ENCODE peak calls at places on chromosomes 12 and 14, in five cellular contexts. G, Z, Q, N and Y are unnamed samples. For H3K4me1, the result is how much of the 10 kb centered on the place peaks cover.

GRCh38 chr12:57611116-57611809 is at the start of gene ARHGEF25:
- DNase-seq in G (peak), N (no peak), Q (peak), Z (peak), Y (peak)

GRCh38 chr12:98352218-98352811 is 163.1 kb upstream of the TMPO start:
- DNase-seq in Z (no peak), G (no peak), Q (no peak), N (no peak), Y (no peak)

GRCh38 chr12:29732211-29732992 is 51.3 kb downstream of the TMTC1 start:
- DNase-seq in N (no peak), Q (no peak), G (no peak), Z (no peak), Y (no peak)

GRCh38 chr14:26855051-26855753 is 257.4 kb upstream of the NOVA1 start:
- DNase-seq in Q (no peak), G (no peak), Z (no peak), N (no peak), Y (no peak)

GRCh38 chr14:103133213-103134140 is 10.2 kb downstream of the TNFAIP2 start:
- DNase-seq in G (no peak), Q (no peak), Z (no peak), N (no peak), Y (no peak)

GRCh38 chr14:60508363-60508706 is 611 bp upstream of the SIX6 start:
- DNase-seq in N (no peak), Z (no peak), Q (no peak), G (no peak), Y (no peak)

GRCh38 chr14:79278798-79279644 is 932.3 kb downstream of the DIO2 start:
- DNase-seq in N (peak), Z (peak), Q (peak), G (peak), Y (peak)

GRCh38 chr14:99418217-99418616 is 62.4 kb downstream of the SETD3 start:
- DNase-seq in N (no peak), Q (no peak), G (no peak), Z (no peak), Y (no peak)

GRCh38 chr14:65560340-65561027 is 148.0 kb downstream of the FUT8 start:
- DNase-seq in Z (no peak), G (no peak), Q (no peak), N (no peak), Y (no peak)

GRCh38 chr14:69625299-69626131 is 14.1 kb downstream of the SUSD6 start:
- DNase-seq in G (peak), N (peak), Q (no peak), Z (no peak), Y (peak)

GRCh38 chr14:103624860-103625259 is 4.2 kb upstream of the KLC1 start:
- DNase-seq in G (peak), Q (peak), N (peak), Z (peak), Y (peak)

GRCh38 chr12:54840293-54840692 is 14.0 kb upstream of the MUCL1 start:
- DNase-seq in Z (no peak), G (no peak), Q (no peak), N (no peak), Y (no peak)

GRCh38 chr14:105865266-105865903 is 339.0 kb downstream of the TMEM121 start:
- DNase-seq in Q (no peak), Z (peak), N (no peak), G (no peak), Y (peak)

GRCh38 chr14:36556811-36557433 is 25.5 kb downstream of the NKX2-8 start:
- DNase-seq in N (no peak), Q (peak), Z (no peak), G (no peak), Y (no peak)

GRCh38 chr12:103626498-103626897 is 39.4 kb downstream of the STAB2 start:
- DNase-seq in G (no peak), Q (peak), Z (peak), N (no peak), Y (peak)

GRCh38 chr14:100103261-100104005 is 38.2 kb downstream of the EVL start:
- DNase-seq in G (no peak), Z (no peak), N (no peak), Q (no peak), Y (no peak)

GRCh38 chr12:3241621-3242020 is 164.4 kb downstream of the TSPAN9 start:
- DNase-seq in G (no peak), Q (no peak), N (no peak), Z (no peak), Y (no peak)

GRCh38 chr12:119857036-119857435 is 20.1 kb downstream of the CIT start:
- DNase-seq in N (no peak), G (no peak), Z (no peak), Q (no peak), Y (no peak)

GRCh38 chr14:26281280-26281998 is 316.4 kb downstream of the NOVA1 start:
- DNase-seq in N (no peak), Q (no peak), G (no peak), Z (no peak), Y (no peak)

GRCh38 chr14:76696361-76696760 is 64.9 kb upstream of the VASH1 start:
- DNase-seq in Q (no peak), Z (no peak), N (no peak), G (no peak), Y (no peak)

GRCh38 chr14:58637040-58637390 is 747 bp upstream of the DACT1 start:
- DNase-seq in Z (no peak), N (no peak), Q (peak), G (peak), Y (peak)

GRCh38 chr12:103727638-103728037 is 113.4 kb downstream of the NT5DC3 start:
- DNase-seq in Z (no peak), N (no peak), Q (no peak), G (no peak), Y (no peak)

GRCh38 chr12:1594045-1594294 is 411 bp downstream of the FBXL14 start:
- DNase-seq in Z (no peak), N (peak), Q (peak), G (peak), Y (no peak)

GRCh38 chr14:72962829-72963312 is 36.6 kb downstream of the DCAF4 start:
- DNase-seq in Q (peak), G (peak), N (no peak), Z (no peak), Y (no peak)

GRCh38 chr12:116404913-116405611 is 127.6 kb upstream of the MED13L start:
- DNase-seq in G (peak), Z (no peak), Q (no peak), N (no peak), Y (no peak)

GRCh38 chr12:130489293-130489692 is 151.6 kb downstream of the PIWIL1 start:
- DNase-seq in G (no peak), Q (no peak), Z (no peak), N (no peak), Y (no peak)

GRCh38 chr12:98403936-98404335 is 111.5 kb upstream of the TMPO start:
- DNase-seq in G (no peak), Z (no peak), N (no peak), Q (no peak), Y (no peak)

DNA sequence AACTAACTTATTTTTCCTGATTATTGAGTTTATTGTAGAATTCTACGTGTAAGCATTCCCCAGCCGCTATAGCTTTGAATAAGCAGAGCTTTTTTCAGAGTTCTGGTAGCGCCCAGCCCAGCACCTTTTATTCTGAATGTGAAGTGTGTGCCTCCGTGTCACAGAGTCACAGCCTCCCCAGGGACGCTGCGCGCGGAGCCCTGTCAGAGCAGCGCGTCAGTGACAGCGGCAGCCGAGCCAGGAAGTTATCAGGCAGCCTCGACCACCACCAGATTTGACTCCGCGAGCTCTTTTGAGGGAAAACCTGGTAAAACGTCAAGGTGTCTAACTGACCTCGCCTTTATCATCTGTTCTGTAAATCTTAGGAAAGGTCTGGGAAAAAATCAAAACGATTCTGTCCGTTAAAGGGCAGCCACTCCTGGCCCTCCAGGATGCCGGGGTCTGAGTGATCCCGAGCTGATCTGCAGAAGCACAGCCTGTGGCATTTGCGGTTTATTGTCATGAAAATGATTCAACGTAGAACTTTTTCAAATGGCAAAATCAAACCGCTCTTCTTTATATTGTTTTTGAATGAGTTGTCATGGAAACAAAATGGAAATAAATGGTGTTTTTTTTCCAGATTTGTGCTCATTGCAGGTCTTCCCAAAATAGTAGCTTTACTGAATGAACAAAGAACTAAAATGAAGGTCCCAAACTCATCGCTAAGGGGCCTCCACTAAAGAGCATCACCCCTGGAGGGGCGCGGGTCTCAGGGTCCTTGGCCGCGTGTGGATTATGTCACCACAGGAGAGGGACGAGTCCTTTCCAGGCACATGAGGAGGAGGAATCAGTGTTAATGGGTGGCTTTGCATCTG is 43.1 kb upstream of the MMP17 start:
- DNase-seq in N (no peak), Z (no peak), Q (no peak), G (no peak), Y (no peak)
- H3K4me3 ChIP-seq in N (no peak), Z (no peak), Q (no peak), G (no peak), Y (no peak)

DNA sequence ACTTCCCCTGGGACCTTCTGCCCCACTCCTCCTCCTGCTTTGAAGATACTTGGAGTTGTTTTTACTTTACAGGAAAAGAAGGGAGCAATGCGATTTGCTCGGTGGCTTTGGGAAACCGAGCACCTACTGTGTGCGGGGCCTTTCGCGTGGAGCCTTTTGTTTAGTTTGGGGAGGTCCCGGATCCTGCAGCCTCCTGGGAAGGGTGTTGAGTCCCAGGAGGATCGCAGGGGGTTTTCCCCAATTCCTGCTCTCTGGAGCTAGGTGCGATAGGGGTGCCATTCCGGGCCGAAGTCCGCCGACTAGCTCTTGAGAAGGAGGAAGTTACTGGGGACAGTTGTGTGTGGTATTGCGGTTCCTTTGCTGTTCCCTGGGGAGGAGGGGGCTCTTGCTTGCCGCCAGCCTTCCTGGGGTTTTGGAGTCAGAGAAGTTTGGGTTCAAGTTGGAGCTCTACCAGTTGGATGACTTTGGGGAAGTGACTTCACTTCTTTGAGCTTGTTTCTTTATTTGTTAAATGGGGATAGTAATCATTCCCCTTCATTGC is 1.1 kb downstream of the BRI3BP start:
- DNase-seq in N (no peak), G (peak), Z (no peak), Q (peak), Y (no peak)
- H3K4me1 ChIP-seq in N (under half), G (under half), Z (under half), Q (under half), Y (under half)

GRCh38 chr14:22333408-22334274 is 255.4 kb downstream of the DAD1 start:
- DNase-seq in N (no peak), Z (no peak), G (peak), Q (peak), Y (no peak)

GRCh38 chr14:22332671-22333407 is 256.2 kb downstream of the DAD1 start:
- DNase-seq in N (no peak), G (no peak), Z (no peak), Q (no peak), Y (no peak)

GRCh38 chr14:22334275-22334577 is 254.8 kb downstream of the DAD1 start:
- DNase-seq in G (no peak), Q (no peak), N (no peak), Z (no peak), Y (no peak)

GRCh38 chr14:22336031-22336430 is 253.0 kb downstream of the DAD1 start:
- DNase-seq in Q (no peak), N (no peak), G (no peak), Z (no peak), Y (no peak)

GRCh38 chr14:22334627-22335026 is 254.4 kb downstream of the DAD1 start:
- DNase-seq in G (no peak), N (no peak), Z (no peak), Q (no peak), Y (no peak)
- H3K4me3 ChIP-seq in G (no peak), N (no peak), Z (no peak), Q (no peak), Y (no peak)

GRCh38 chr12:113468365-113469223 is 3.1 kb downstream of the LHX5 start:
- DNase-seq in N (no peak), Z (no peak), G (no peak), Q (peak), Y (no peak)
- H3K4me1 ChIP-seq in N (under half), Z (under half), G (under half), Q (half or more), Y (under half)

GRCh38 chr12:27672654-27673053 is 23.6 kb upstream of the REP15 start:
- DNase-seq in N (no peak), Z (no peak), Q (no peak), G (no peak), Y (no peak)

GRCh38 chr12:27673285-27673684 is 23.0 kb upstream of the REP15 start:
- DNase-seq in G (no peak), Z (no peak), Q (no peak), N (no peak), Y (no peak)

GRCh38 chr12:27667540-27667939 is 28.7 kb upstream of the REP15 start:
- DNase-seq in G (no peak), N (no peak), Z (no peak), Q (no peak), Y (no peak)

GRCh38 chr12:27674989-27675388 is 21.3 kb upstream of the REP15 start:
- DNase-seq in G (no peak), Z (no peak), N (no peak), Q (no peak), Y (no peak)

DNA sequence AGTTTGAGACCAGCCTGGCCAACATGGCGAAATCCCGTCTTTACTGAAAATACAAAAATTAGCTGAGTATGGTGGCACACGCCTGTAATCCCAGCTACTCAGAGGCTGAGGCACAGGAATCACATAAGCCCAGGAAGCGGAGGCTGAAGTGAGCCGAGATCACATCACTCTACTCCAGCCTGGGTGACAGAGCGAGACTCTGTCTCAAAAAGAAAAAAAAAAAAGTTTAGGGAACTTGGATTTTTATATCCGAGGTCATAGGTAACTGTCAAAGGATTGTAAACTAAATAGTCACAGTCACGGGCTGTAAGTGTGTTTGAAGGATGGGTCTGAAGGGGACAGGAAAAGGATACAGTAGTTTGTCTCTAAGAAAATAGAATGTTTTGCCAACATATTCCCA is 24.4 kb upstream of the REP15 start:
- DNase-seq in N (no peak), Q (no peak), G (no peak), Z (no peak), Y (no peak)
- H3K4me3 ChIP-seq in N (no peak), Q (no peak), G (no peak), Z (no peak), Y (no peak)

GRCh38 chr12:7146228-7146627 is 16.1 kb downstream of the CLSTN3 start:
- DNase-seq in N (no peak), G (no peak), Q (no peak), Z (no peak), Y (no peak)

GRCh38 chr12:7143564-7143963 is 13.4 kb downstream of the CLSTN3 start:
- DNase-seq in G (no peak), Q (no peak), N (no peak), Z (no peak), Y (no peak)

GRCh38 chr12:7144414-7145120 is 14.4 kb downstream of the CLSTN3 start:
- DNase-seq in Q (peak), N (no peak), G (no peak), Z (no peak), Y (peak)

GRCh38 chr12:7146906-7147305 is 16.7 kb downstream of the CLSTN3 start:
- DNase-seq in N (no peak), Q (no peak), Z (no peak), G (no peak), Y (no peak)

GRCh38 chr12:7145671-7146070 is 15.5 kb downstream of the CLSTN3 start:
- DNase-seq in Q (no peak), N (no peak), Z (no peak), G (no peak), Y (no peak)
- H3K4me1 ChIP-seq in Q (under half), N (under half), Z (under half), G (under half), Y (under half)